ENCODE peak calls at places on chromosomes 7 and 10, in seven cellular contexts. G is heart right ventricle, L is ovary, R is lower lobe of right lung, F is GM23338, C is neural progenitor cell, S is body of pancreas. Z is an unnamed sample. For H3K4me1, the result is how much of the 10 kb centered on the place peaks cover.

GRCh38 chr7:34260282-34260681 is 354.9 kb downstream of the BMPER start:
- DNase-seq in L (no peak), S (no peak), R (no peak), F (no peak), C (no peak), G (no peak), Z (no peak)

GRCh38 chr7:66213637-66214036 is 8.5 kb downstream of the TPST1 start:
- DNase-seq in R (no peak), F (no peak), G (no peak), L (no peak), S (no peak), C (no peak), Z (no peak)

GRCh38 chr10:93595378-93596288 is 5.4 kb downstream of the RBP4 start:
- DNase-seq in F (no peak), R (no peak), G (no peak), L (no peak), S (no peak), C (no peak), Z (no peak)

GRCh38 chr10:124125305-124126116 is 32.1 kb upstream of the CHST15 start:
- DNase-seq in R (no peak), L (no peak), S (no peak), F (peak), C (peak), G (no peak), Z (no peak)

GRCh38 chr7:41918597-41918996 is 215.7 kb upstream of the INHBA start:
- DNase-seq in L (no peak), G (no peak), C (no peak), S (no peak), F (no peak), R (no peak), Z (no peak)

GRCh38 chr7:55314967-55315366 is 50.2 kb upstream of the LANCL2 start:
- DNase-seq in R (no peak), C (no peak), F (no peak), S (no peak), G (no peak), L (no peak), Z (no peak)

GRCh38 chr10:87635498-87636312 is 24.0 kb upstream of the PAPSS2 start:
- DNase-seq in S (no peak), G (no peak), C (no peak), L (no peak), R (no peak), F (no peak), Z (no peak)

GRCh38 chr10:74134240-74134820 is 16.3 kb downstream of the AP3M1 start:
- DNase-seq in F (no peak), R (no peak), G (no peak), S (no peak), L (no peak), C (no peak), Z (no peak)

GRCh38 chr7:88184848-88185304 is 35.0 kb downstream of the SRI start:
- DNase-seq in L (no peak), R (no peak), G (no peak), S (no peak), C (no peak), F (no peak), Z (no peak)

GRCh38 chr7:96075510-96076349 is 246.2 kb downstream of the SLC25A13 start:
- DNase-seq in F (peak), L (peak), R (peak), G (peak), S (peak), C (peak), Z (peak)

GRCh38 chr10:105159268-105159667 is 518.2 kb downstream of the SORCS3 start:
- DNase-seq in R (no peak), L (no peak), G (no peak), C (peak), S (no peak), F (no peak), Z (no peak)

GRCh38 chr10:105161767-105162166 is 520.7 kb downstream of the SORCS3 start:
- DNase-seq in R (no peak), C (no peak), S (no peak), F (peak), L (no peak), G (no peak), Z (no peak)

GRCh38 chr10:105161149-105161548 is 520.1 kb downstream of the SORCS3 start:
- DNase-seq in C (no peak), S (no peak), L (no peak), R (no peak), G (no peak), F (no peak), Z (no peak)
- TF ChIP-seq CTCF in C (no peak), S (no peak), L (no peak), R (no peak), G (no peak), F (no peak), Z (no peak)

DNA sequence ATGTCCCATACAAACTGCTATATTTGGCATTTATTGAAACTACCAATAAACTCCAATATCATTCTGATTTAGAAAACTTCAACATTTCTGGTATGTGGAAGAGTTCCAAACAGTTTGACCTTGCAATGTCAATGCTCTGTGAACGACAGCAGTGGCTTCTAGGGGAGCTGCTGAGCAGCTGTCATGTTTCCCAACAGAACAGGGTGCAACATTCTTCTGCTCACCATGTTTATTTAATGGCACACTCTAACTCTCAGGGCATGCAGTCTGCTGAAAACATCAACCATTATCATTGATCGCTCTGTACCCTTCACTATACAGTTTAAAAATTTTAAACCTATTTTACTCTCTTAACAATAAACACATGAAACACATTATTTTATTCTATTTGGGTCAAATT is 25.9 kb downstream of the LMOD2 start:
- DNase-seq in R (no peak), C (no peak), S (peak), L (no peak), F (no peak), G (no peak), Z (no peak)
- H3K4me1 ChIP-seq in R (under half), C (under half), S (under half), L (under half), F (under half), G (under half), Z (under half)

GRCh38 chr7:50212666-50213621 is 91.6 kb upstream of the IKZF1 start:
- DNase-seq in L (no peak), S (no peak), F (no peak), G (no peak), C (no peak), R (no peak), Z (no peak)
- TF ChIP-seq CTCF in L (no peak), S (no peak), F (no peak), G (no peak), C (no peak), R (no peak), Z (no peak)

DNA sequence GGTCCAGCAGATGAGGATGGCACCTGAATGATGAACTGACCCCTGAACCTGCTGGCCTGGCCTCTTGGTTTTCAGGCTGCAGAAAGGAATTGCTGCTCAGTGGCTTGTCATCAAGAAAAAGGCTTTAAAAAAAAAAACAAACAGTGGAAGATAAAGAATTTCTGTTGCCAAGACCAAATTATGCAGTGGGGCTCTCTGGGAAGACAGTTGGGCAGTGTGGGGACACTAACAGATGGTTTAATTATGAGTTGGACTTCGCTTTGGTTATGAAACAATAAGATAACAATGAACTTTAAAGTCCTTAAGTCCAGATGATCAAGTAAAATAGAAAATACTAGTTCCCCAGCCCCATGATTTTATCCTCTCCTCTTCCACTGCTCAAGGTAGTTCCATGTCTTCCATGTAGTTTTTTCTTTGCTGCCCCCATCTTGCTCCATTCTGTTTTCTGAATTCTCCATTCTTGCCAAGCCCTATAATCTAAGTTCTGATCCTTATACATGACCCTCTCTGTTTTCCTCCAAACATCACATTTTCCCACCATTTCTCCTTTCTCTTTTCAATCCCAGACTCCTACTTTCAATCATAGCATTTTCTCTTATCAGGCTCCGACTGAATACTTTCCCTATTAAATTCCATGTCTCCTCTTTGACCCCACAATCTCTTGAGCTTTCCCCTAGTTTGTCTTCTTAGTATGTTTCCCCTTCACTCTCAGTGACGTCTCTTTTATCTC is 52.6 kb downstream of the ANK3 start:
- DNase-seq in L (no peak), G (no peak), S (no peak), R (no peak), F (no peak), C (no peak), Z (no peak)
- H3K4me1 ChIP-seq in L (under half), G (under half), S (under half), R (under half), F (under half), C (under half), Z (under half)